ENCODE peak calls at places on chromosome 12, in six cellular contexts. P is foreskin fibroblast; H is IMR-90; Q is cardiac muscle cell; S is bronchial epithelial cell; O is CD8-positive, alpha-beta T cell. C is an unnamed sample.

GRCh38 chr12:49340971-49341776 is 4.2 kb upstream of the C1QL4 start:
- DNase-seq in P (no peak), H (no peak), Q (no peak), S (no peak), O (no peak), C (no peak)

GRCh38 chr12:26691234-26691970 is 141.6 kb downstream of the ITPR2 start:
- DNase-seq in P (peak), H (peak), Q (peak), S (peak), O (no peak), C (peak)

GRCh38 chr12:94271351-94271750 is 123.0 kb downstream of the PLXNC1 start:
- DNase-seq in P (no peak), H (no peak), Q (no peak), S (peak), O (no peak), C (no peak)

GRCh38 chr12:105318651-105319483 is 11.6 kb upstream of the C12orf75 start:
- DNase-seq in P (no peak), H (no peak), Q (no peak), S (no peak), O (no peak), C (no peak)

GRCh38 chr12:107328442-107329133 is 235.2 kb upstream of the CRY1 start:
- DNase-seq in P (peak), H (peak), Q (peak), S (no peak), O (no peak), C (peak)

GRCh38 chr12:112285600-112286401 is 96.4 kb downstream of the HECTD4 start:
- DNase-seq in P (no peak), H (no peak), Q (no peak), S (no peak), O (no peak), C (no peak)

GRCh38 chr12:58443981-58444371 is 476.3 kb downstream of the LRIG3 start:
- DNase-seq in P (peak), H (peak), Q (peak), S (peak), O (no peak), C (peak)

GRCh38 chr12:121107681-121108080 is 25.0 kb upstream of the P2RX7 start:
- DNase-seq in P (peak), H (peak), Q (peak), S (no peak), O (no peak), C (no peak)

GRCh38 chr12:89059721-89060120 is 292.6 kb downstream of the DUSP6 start:
- DNase-seq in P (peak), H (no peak), Q (peak), S (no peak), O (no peak), C (no peak)

GRCh38 chr12:89525002-89525823 is 617 bp upstream of the GALNT4 start:
- DNase-seq in P (peak), H (peak), Q (no peak), S (peak), O (peak), C (no peak)

GRCh38 chr12:78034025-78034424 is 203.3 kb downstream of the NAV3 start:
- DNase-seq in P (peak), H (peak), Q (peak), S (no peak), O (no peak), C (no peak)

GRCh38 chr12:131894981-131895639 is 688 bp downstream of the ULK1 start:
- DNase-seq in P (no peak), H (no peak), Q (no peak), S (no peak), O (no peak), C (no peak)

GRCh38 chr12:2652401-2653081 is 142.2 kb upstream of the FKBP4 start:
- DNase-seq in P (no peak), H (no peak), Q (no peak), S (no peak), O (no peak), C (no peak)

GRCh38 chr12:124837958-124838803 is 25.5 kb downstream of the SCARB1 start:
- DNase-seq in P (peak), H (peak), Q (peak), S (peak), O (no peak), C (peak)

GRCh38 chr12:42692749-42693148 is 103.2 kb upstream of the PRICKLE1 start:
- DNase-seq in P (no peak), H (no peak), Q (no peak), S (no peak), O (no peak), C (no peak)

GRCh38 chr12:118544569-118544968 is 168.2 kb downstream of the SUDS3 start:
- DNase-seq in P (peak), H (peak), Q (no peak), S (peak), O (no peak), C (no peak)

GRCh38 chr12:68844788-68845695 is 37.1 kb downstream of the MDM2 start:
- DNase-seq in P (no peak), H (no peak), Q (no peak), S (no peak), O (no peak), C (no peak)

GRCh38 chr12:6774557-6775062 is 2.3 kb downstream of the LAG3 start:
- DNase-seq in P (no peak), H (no peak), Q (no peak), S (no peak), O (no peak), C (no peak)

GRCh38 chr12:89245090-89245489 is 107.2 kb downstream of the DUSP6 start:
- DNase-seq in P (peak), H (peak), Q (peak), S (peak), O (peak), C (no peak)

GRCh38 chr12:123973552-123974341 is 732 bp downstream of the ZNF664 start:
- DNase-seq in P (peak), H (peak), Q (peak), S (no peak), O (peak), C (no peak)

GRCh38 chr12:91127751-91128150 is 16.5 kb upstream of the LUM start:
- DNase-seq in P (peak), H (peak), Q (peak), S (peak), O (no peak), C (no peak)

GRCh38 chr12:94561943-94562411 is 88.4 kb downstream of the TMCC3 start:
- DNase-seq in P (peak), H (no peak), Q (no peak), S (peak), O (no peak), C (no peak)

GRCh38 chr12:49776413-49776812 is 35.1 kb downstream of the TMBIM6 start:
- DNase-seq in P (peak), H (peak), Q (peak), S (peak), O (peak), C (peak)

GRCh38 chr12:50764116-50764860 is 387 bp downstream of the ATF1 start:
- DNase-seq in P (peak), H (peak), Q (peak), S (peak), O (peak), C (no peak)

GRCh38 chr12:10354502-10354901 is 35.3 kb downstream of the KLRK1 start:
- DNase-seq in P (peak), H (no peak), Q (peak), S (peak), O (no peak), C (no peak)

GRCh38 chr12:84874125-84874824 is 38.3 kb downstream of the SLC6A15 start:
- DNase-seq in P (peak), H (peak), Q (peak), S (peak), O (no peak), C (peak)

GRCh38 chr12:102824218-102824835 is 92.7 kb downstream of the PAH start:
- DNase-seq in P (peak), H (peak), Q (peak), S (peak), O (no peak), C (no peak)

GRCh38 chr12:118979763-118980406 is 1.5 kb upstream of the SRRM4 start:
- DNase-seq in P (peak), H (peak), Q (peak), S (peak), O (no peak), C (no peak)

GRCh38 chr12:579450-580110 is 83.7 kb downstream of the NINJ2 start:
- DNase-seq in P (no peak), H (no peak), Q (no peak), S (no peak), O (no peak), C (no peak)

GRCh38 chr12:2248087-2248900 is 195.5 kb downstream of the CACNA1C start:
- DNase-seq in P (peak), H (peak), Q (no peak), S (no peak), O (no peak), C (no peak)

GRCh38 chr12:108642269-108642870 is 8.7 kb upstream of the SELPLG start:
- DNase-seq in P (no peak), H (no peak), Q (no peak), S (no peak), O (no peak), C (no peak)

GRCh38 chr12:19186722-19187661 is 57.5 kb downstream of the PLEKHA5 start:
- DNase-seq in P (peak), H (peak), Q (peak), S (peak), O (no peak), C (peak)

GRCh38 chr12:63495974-63496373 is 172.3 kb downstream of the DPY19L2 start:
- DNase-seq in P (no peak), H (no peak), Q (no peak), S (no peak), O (no peak), C (no peak)

GRCh38 chr12:130086248-130086647 is 76.0 kb upstream of the FZD10 start:
- DNase-seq in P (no peak), H (no peak), Q (no peak), S (no peak), O (no peak), C (no peak)

GRCh38 chr12:50400104-50400637 is 514 bp upstream of the LARP4 start:
- DNase-seq in P (peak), H (no peak), Q (no peak), S (no peak), O (no peak), C (no peak)

GRCh38 chr12:59500915-59501314 is 94.9 kb upstream of the SLC16A7 start:
- DNase-seq in P (no peak), H (no peak), Q (no peak), S (peak), O (no peak), C (no peak)

GRCh38 chr12:45290218-45290609 is 74.3 kb downstream of the ANO6 start:
- DNase-seq in P (peak), H (peak), Q (peak), S (peak), O (no peak), C (no peak)

GRCh38 chr12:49912846-49913245 is 9.1 kb upstream of the FAIM2 start:
- DNase-seq in P (no peak), H (no peak), Q (no peak), S (no peak), O (no peak), C (no peak)

GRCh38 chr12:13183621-13184020 is 12.9 kb upstream of the EMP1 start:
- DNase-seq in P (peak), H (peak), Q (no peak), S (peak), O (no peak), C (no peak)

GRCh38 chr12:46480724-46481123 is 108.2 kb upstream of the SLC38A2 start:
- DNase-seq in P (peak), H (no peak), Q (no peak), S (no peak), O (no peak), C (no peak)

GRCh38 chr12:46486588-46486987 is 114.0 kb upstream of the SLC38A2 start:
- DNase-seq in P (no peak), H (no peak), Q (no peak), S (no peak), O (no peak), C (no peak)

GRCh38 chr12:46484396-46485061 is 112.0 kb upstream of the SLC38A2 start:
- DNase-seq in P (no peak), H (no peak), Q (no peak), S (no peak), O (no peak), C (no peak)

GRCh38 chr12:46485853-46486252 is 113.3 kb upstream of the SLC38A2 start:
- DNase-seq in P (no peak), H (no peak), Q (no peak), S (no peak), O (no peak), C (no peak)

GRCh38 chr12:46483572-46484395 is 111.2 kb upstream of the SLC38A2 start:
- DNase-seq in P (peak), H (peak), Q (peak), S (peak), O (no peak), C (no peak)
- H3K4me3 ChIP-seq in P (no peak), H (no peak), Q (no peak), S (no peak), O (no peak), C (no peak)

DNA sequence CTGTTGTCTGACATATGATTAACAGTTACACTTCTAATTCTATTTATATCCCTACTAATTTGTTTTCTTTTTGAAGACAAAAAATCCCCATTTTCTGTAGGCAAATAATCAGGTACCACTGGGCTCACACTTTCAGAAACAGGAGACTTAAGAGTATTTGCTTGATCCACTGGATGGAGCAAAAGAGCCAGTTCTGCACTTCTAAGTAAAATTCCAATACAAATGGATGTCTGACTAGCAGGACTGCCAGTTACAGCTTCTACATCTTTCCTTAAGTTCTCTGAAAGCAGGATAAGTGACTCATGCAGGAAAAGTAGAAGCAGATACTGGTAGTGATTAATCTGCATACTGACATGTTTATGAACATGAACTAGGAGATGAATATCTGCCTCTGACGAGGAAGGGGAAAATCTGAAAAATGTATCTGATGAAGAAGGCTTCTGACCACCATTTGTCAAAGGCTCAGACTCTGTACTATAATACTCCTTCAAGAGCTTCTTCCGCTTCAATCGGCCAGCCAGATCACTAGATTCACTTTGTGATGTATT is 73.8 kb upstream of the ANKS1B start:
- DNase-seq in P (peak), H (peak), Q (peak), S (peak), O (no peak), C (peak)
- TF ChIP-seq CTCF in P (peak), H (peak), Q (peak), S (no peak), O (no peak), C (peak)

GRCh38 chr12:116881867-116882507 is 746 bp upstream of the HRK start:
- DNase-seq in P (no peak), H (no peak), Q (no peak), S (no peak), O (no peak), C (no peak)

GRCh38 chr12:116879509-116880212 is 1.6 kb downstream of the HRK start:
- DNase-seq in P (no peak), H (no peak), Q (no peak), S (no peak), O (no peak), C (no peak)

GRCh38 chr12:116880213-116880816 is 926 bp downstream of the HRK start:
- DNase-seq in P (peak), H (no peak), Q (peak), S (no peak), O (no peak), C (no peak)

GRCh38 chr12:116881325-116881866 is at the start of gene HRK:
- DNase-seq in P (no peak), H (no peak), Q (peak), S (no peak), O (no peak), C (no peak)

GRCh38 chr12:116880817-116881324 is 370 bp downstream of the HRK start:
- DNase-seq in P (peak), H (peak), Q (peak), S (no peak), O (no peak), C (no peak)
- H3K4me3 ChIP-seq in P (no peak), H (peak), Q (peak), S (peak), O (peak), C (peak)

DNA sequence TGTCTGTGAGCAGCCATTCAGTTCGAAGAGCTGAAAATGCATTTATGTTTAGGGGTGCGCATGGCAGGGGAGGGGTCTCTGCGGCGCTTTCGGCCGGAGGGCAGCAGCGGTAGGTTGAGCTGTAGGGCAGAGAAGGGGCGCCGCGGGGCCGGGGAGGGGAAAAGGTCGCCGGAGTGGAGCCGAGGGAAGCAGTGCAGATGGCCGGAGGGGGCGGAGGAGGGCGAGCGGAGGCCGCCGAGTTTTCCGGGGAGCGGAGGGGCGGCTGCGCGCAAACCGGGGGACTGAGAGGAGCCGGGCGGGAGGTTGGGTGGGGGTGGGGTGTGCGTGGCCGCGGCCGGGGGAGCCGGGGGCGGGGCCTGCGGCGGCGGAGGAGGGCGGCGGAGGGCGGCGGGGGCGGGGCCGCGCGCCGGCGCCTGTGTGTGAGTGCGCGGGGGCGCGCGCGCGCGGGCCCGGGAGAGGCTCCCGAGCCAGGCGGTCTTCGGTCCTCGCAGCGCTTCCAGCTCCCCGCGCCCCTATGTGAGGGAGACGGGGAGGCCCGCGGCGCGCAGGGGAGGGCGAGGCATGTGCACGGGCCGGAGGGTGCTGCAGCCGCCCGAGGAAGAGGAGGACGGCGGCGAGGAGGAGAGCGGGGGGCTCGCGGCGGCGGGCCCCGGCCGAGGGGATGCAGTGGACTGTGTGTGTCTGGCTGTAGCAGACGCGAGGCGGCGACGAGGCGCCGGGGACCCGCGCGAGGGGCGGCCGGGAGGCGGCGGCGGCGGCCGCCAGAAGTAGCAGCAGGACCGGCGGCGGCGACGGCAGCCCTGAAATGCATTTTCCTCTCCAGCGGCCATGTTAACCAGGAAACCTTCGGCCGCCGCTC is at the start of gene DYRK2:
- DNase-seq in P (peak), H (peak), Q (peak), S (peak), O (peak), C (no peak)
- TF ChIP-seq CTCF in P (peak), H (peak), Q (no peak), S (peak), O (no peak), C (no peak)

GRCh38 chr12:20369164-20370000 is 1.0 kb downstream of the PDE3A start:
- DNase-seq in P (peak), H (peak), Q (peak), S (no peak), O (no peak), C (no peak)
- H3K4me3 ChIP-seq in P (peak), H (peak), Q (peak), S (peak), O (no peak), C (peak)

GRCh38 chr12:74111688-74112360 is 425.8 kb upstream of the ATXN7L3B start:
- DNase-seq in P (no peak), H (no peak), Q (no peak), S (peak), O (no peak), C (no peak)
- TF ChIP-seq CTCF in P (no peak), H (no peak), Q (no peak), S (peak), O (no peak), C (peak)

DNA sequence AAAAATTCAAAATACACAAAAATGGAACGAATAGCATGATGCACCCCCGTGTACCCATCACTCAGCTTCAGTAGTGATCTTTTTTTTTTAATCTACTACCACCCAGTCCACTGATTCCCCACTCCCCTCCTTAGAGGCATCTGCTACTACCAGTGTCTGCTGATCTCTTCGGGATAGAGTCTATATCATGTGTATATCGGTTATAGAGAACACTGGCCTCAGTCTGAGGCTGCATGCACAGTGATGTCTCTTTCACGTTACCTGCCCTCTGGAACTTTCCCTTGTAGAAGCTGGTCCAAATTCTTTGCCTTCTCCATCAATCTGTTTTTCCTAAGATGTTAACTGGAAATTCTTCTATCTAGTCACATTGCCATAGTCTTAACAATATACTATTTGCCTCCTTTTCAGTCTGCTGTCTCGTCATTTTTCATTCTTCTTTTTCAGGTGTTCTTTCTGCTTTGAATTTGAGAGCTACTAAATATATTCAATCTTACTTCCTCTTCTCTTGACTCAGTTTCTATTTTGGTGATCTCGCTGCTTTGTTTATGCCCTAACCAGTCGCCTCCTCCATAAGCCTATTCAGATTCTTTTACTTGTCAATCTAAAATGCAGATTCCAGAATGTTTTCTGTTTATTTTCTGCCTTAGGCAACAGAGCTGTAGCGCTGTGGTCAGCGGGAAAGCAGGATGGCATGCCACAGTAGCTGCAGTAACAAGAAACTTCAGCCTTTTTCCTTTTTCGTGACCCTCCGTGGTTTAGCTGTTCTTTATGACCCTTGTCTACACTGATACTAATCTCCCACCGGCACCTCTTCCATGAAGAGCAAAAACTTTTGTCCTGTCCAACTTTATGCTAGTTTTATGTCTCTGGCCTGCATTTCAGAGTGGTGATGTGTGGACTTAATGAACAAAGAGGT is 67.0 kb downstream of the FBXW8 start:
- DNase-seq in P (no peak), H (no peak), Q (no peak), S (no peak), O (no peak), C (no peak)
- H3K4me3 ChIP-seq in P (no peak), H (no peak), Q (no peak), S (no peak), O (no peak), C (no peak)